ENCODE peak calls at places on chromosome 10, in eight cellular contexts. T is stromal cell of bone marrow, Q is ACHN, J is amygdala, K is neural crest cell, D is tibial artery, V is H9, N is NCI-H1092. A is an unnamed sample.

GRCh38 chr10:70293169-70293813 is 9.5 kb upstream of the NPFFR1 start:
- DNase-seq in T (no peak), Q (no peak), J (no peak), K (no peak), D (no peak), V (no peak), N (no peak), A (no peak)

GRCh38 chr10:84293574-84294016 is 34.8 kb upstream of the CCSER2 start:
- DNase-seq in T (no peak), Q (no peak), J (peak), K (no peak), D (no peak), V (no peak), N (no peak), A (peak)

GRCh38 chr10:106355450-106355849 is 809.1 kb downstream of the SORCS1 start:
- DNase-seq in T (no peak), Q (no peak), J (no peak), K (no peak), D (no peak), V (peak), N (no peak), A (peak)

GRCh38 chr10:86162036-86162435 is 204.6 kb downstream of the GRID1 start:
- DNase-seq in T (no peak), Q (no peak), J (no peak), K (no peak), D (no peak), V (no peak), N (no peak), A (no peak)

GRCh38 chr10:22662693-22663330 is 51.6 kb downstream of the PIP4K2A start:
- DNase-seq in T (no peak), Q (no peak), J (no peak), K (no peak), D (no peak), V (no peak), N (no peak), A (no peak)

GRCh38 chr10:43647576-43647975 is 1.1 kb downstream of the ZNF32 start:
- DNase-seq in T (no peak), Q (no peak), J (no peak), K (no peak), D (no peak), V (no peak), N (no peak), A (no peak)

GRCh38 chr10:97631098-97631497 is 2.2 kb downstream of the MORN4 start:
- DNase-seq in T (no peak), Q (no peak), J (no peak), K (no peak), D (no peak), V (no peak), N (no peak), A (no peak)

GRCh38 chr10:60606343-60607080 is 171.8 kb upstream of the CDK1 start:
- DNase-seq in T (peak), Q (no peak), J (no peak), K (no peak), D (no peak), V (no peak), N (no peak), A (no peak)

GRCh38 chr10:14686356-14686755 is 88.3 kb downstream of the FAM107B start:
- DNase-seq in T (no peak), Q (no peak), J (no peak), K (no peak), D (no peak), V (no peak), N (no peak), A (no peak)

GRCh38 chr10:98422182-98422581 is 7.2 kb upstream of the PYROXD2 start:
- DNase-seq in T (no peak), Q (no peak), J (no peak), K (no peak), D (peak), V (no peak), N (no peak), A (no peak)

GRCh38 chr10:86862786-86863185 is 94.6 kb downstream of the MMRN2 start:
- DNase-seq in T (no peak), Q (no peak), J (no peak), K (no peak), D (no peak), V (no peak), N (no peak), A (no peak)

GRCh38 chr10:124224331-124225028 is 131.1 kb upstream of the CHST15 start:
- DNase-seq in T (no peak), Q (no peak), J (peak), K (no peak), D (peak), V (no peak), N (no peak), A (no peak)

GRCh38 chr10:126065751-126066150 is 169.4 kb downstream of the FANK1 start:
- DNase-seq in T (no peak), Q (no peak), J (no peak), K (no peak), D (no peak), V (no peak), N (no peak), A (peak)

GRCh38 chr10:15222511-15222910 is 54.0 kb upstream of the NMT2 start:
- DNase-seq in T (no peak), Q (no peak), J (peak), K (no peak), D (no peak), V (no peak), N (no peak), A (no peak)

GRCh38 chr10:74586088-74586585 is 240.3 kb upstream of the KAT6B start:
- DNase-seq in T (no peak), Q (peak), J (no peak), K (no peak), D (no peak), V (no peak), N (no peak), A (peak)

GRCh38 chr10:79049931-79050895 is 18.6 kb upstream of the ZMIZ1 start:
- DNase-seq in T (no peak), Q (no peak), J (no peak), K (no peak), D (peak), V (no peak), N (no peak), A (no peak)

GRCh38 chr10:102673961-102674511 is 29.8 kb downstream of the TRIM8 start:
- DNase-seq in T (peak), Q (no peak), J (peak), K (peak), D (peak), V (peak), N (peak), A (peak)

GRCh38 chr10:73167557-73168485 is at the start of the genes ECD and FAM149B1:
- DNase-seq in T (peak), Q (peak), J (peak), K (peak), D (peak), V (peak), N (peak), A (peak)

GRCh38 chr10:113745374-113745773 is 6.1 kb upstream of the PLEKHS1 start:
- DNase-seq in T (no peak), Q (no peak), J (no peak), K (no peak), D (no peak), V (no peak), N (no peak), A (no peak)

GRCh38 chr10:80909254-80909653 is 371.6 kb downstream of the SH2D4B start:
- DNase-seq in T (no peak), Q (no peak), J (no peak), K (no peak), D (no peak), V (no peak), N (no peak), A (peak)

GRCh38 chr10:49394933-49395740 is 752 bp downstream of the DRGX start:
- DNase-seq in T (no peak), Q (no peak), J (no peak), K (no peak), D (no peak), V (no peak), N (peak), A (peak)

GRCh38 chr10:73814896-73815718 is 3.7 kb upstream of the NDST2 start:
- DNase-seq in T (no peak), Q (peak), J (no peak), K (no peak), D (no peak), V (peak), N (no peak), A (peak)

GRCh38 chr10:60932756-60933155 is 11.2 kb downstream of the RHOBTB1 start:
- DNase-seq in T (no peak), Q (no peak), J (no peak), K (no peak), D (no peak), V (no peak), N (no peak), A (no peak)

GRCh38 chr10:15244635-15245197 is 76.2 kb upstream of the NMT2 start:
- DNase-seq in T (no peak), Q (no peak), J (no peak), K (no peak), D (no peak), V (no peak), N (no peak), A (no peak)

GRCh38 chr10:130934333-130935035 is 377.0 kb downstream of the TCERG1L start:
- DNase-seq in T (no peak), Q (no peak), J (no peak), K (no peak), D (no peak), V (peak), N (no peak), A (no peak)

GRCh38 chr10:97643586-97643985 is 3.1 kb downstream of the PI4K2A start:
- DNase-seq in T (no peak), Q (no peak), J (no peak), K (no peak), D (no peak), V (no peak), N (no peak), A (no peak)

GRCh38 chr10:38050212-38050611 is 39.7 kb downstream of the ZNF33A start:
- DNase-seq in T (no peak), Q (no peak), J (no peak), K (no peak), D (no peak), V (no peak), N (no peak), A (no peak)

GRCh38 chr10:30430544-30431298 is 3.3 kb upstream of the MAP3K8 start:
- DNase-seq in T (no peak), Q (no peak), J (no peak), K (no peak), D (no peak), V (no peak), N (no peak), A (no peak)

GRCh38 chr10:35236739-35237138 is 99.6 kb upstream of the CCNY start:
- DNase-seq in T (peak), Q (no peak), J (no peak), K (no peak), D (no peak), V (no peak), N (no peak), A (peak)

A was measured in NCI-H82.